ENCODE peak calls at places on chromosomes 7 and 10, in six cellular contexts. D, V, P, N, T and I are unnamed samples.

GRCh38 chr10:2985729-2986232 is 81.6 kb upstream of the PFKP start:
- DNase-seq in T (peak), D (peak), N (no peak), V (peak), P (no peak), I (no peak)

GRCh38 chr7:101913876-101914275 is 96.5 kb downstream of the CUX1 start:
- DNase-seq in T (peak), N (no peak), P (no peak), D (no peak), V (no peak), I (no peak)

GRCh38 chr7:16905300-16906044 is 23.7 kb upstream of the AGR3 start:
- DNase-seq in V (no peak), T (peak), P (no peak), D (no peak), N (no peak), I (no peak)

GRCh38 chr7:7862393-7862792 is 106.2 kb upstream of the GLCCI1 start:
- DNase-seq in D (peak), V (no peak), P (no peak), N (no peak), T (peak), I (no peak)

GRCh38 chr10:23693398-23693797 is 254.5 kb downstream of the OTUD1 start:
- DNase-seq in P (no peak), V (no peak), N (no peak), D (peak), T (no peak), I (no peak)

GRCh38 chr10:120562956-120563355 is 105.9 kb downstream of the PLPP4 start:
- DNase-seq in P (no peak), T (no peak), V (no peak), D (no peak), N (no peak), I (no peak)

GRCh38 chr10:75293456-75293840 is 57.7 kb upstream of the COMTD1 start:
- DNase-seq in T (peak), N (no peak), P (no peak), V (no peak), D (no peak), I (no peak)

GRCh38 chr10:10599994-10600393 is 417.7 kb upstream of the CELF2 start:
- DNase-seq in V (no peak), T (no peak), P (no peak), D (no peak), N (no peak), I (no peak)

GRCh38 chr10:92146781-92147180 is 144.1 kb downstream of the CPEB3 start:
- DNase-seq in N (no peak), T (no peak), V (no peak), P (no peak), D (no peak), I (no peak)

GRCh38 chr10:12381536-12382156 is 32.3 kb downstream of the CAMK1D start:
- DNase-seq in T (no peak), N (no peak), P (no peak), V (no peak), D (no peak), I (no peak)

GRCh38 chr7:96547371-96547811 is 162.3 kb downstream of the SEM1 start:
- DNase-seq in D (peak), V (no peak), T (no peak), N (no peak), P (no peak), I (no peak)

GRCh38 chr7:44065431-44066110 is at the start of gene PGAM2:
- DNase-seq in P (no peak), D (no peak), T (no peak), N (peak), V (no peak), I (no peak)

GRCh38 chr10:129851941-129852650 is 112.0 kb downstream of the EBF3 start:
- DNase-seq in P (no peak), T (no peak), N (no peak), D (no peak), V (no peak), I (no peak)

GRCh38 chr10:70887804-70888800 is at the start of gene PCBD1:
- DNase-seq in P (peak), D (peak), T (peak), V (no peak), N (peak), I (peak)

DNA sequence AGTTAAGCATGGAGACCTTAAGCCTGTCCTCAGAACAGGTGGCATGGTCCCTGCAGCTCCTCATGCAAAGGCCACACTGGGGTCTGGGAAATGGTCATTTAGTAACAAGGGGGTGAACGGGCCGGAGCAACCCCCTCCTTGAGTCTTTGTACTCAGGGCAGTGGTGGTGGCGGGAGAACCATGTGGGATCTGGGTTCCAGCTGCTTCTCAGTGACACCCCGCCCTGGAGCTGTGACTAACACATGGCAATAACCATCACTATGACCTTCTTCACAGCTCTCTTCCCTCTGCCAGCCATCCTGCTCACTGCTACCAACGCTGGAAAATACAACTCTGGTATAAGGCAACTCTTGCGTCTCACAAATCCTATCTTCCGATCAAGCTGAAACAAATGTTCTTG is 203.4 kb upstream of the FRMD4A start:
- DNase-seq in D (no peak), P (no peak), T (no peak), N (no peak), V (no peak), I (no peak)
- H3K27ac ChIP-seq in D (no peak), P (no peak), T (no peak), N (no peak), V (no peak), I (no peak)

DNA sequence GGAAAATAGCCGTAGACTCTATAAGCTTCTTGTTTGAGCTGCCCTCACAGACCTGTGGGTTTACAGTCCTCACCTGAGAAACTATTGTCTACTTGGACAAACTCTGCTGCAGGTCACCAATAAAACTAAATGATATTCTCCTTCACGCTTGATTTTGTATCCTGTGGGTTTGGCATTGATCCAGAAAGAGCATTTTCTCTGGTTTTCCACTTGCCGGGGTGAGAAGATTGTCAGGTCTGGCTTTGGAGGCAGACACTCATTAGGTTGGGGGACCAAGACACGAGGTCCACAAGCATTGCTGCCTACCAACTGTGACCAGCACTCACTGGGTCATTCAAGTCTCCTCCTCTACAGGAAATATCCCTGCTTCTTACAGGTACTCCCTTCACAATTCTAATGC is 68.5 kb downstream of the CDC14C start:
- DNase-seq in P (no peak), V (no peak), D (no peak), N (no peak), T (no peak), I (no peak)
- H3K27ac ChIP-seq in P (no peak), V (no peak), D (no peak), N (no peak), T (no peak), I (no peak)

GRCh38 chr10:5551531-5552375 is 27.0 kb downstream of the CALML3 start:
- DNase-seq in T (peak), N (peak), D (peak), P (no peak), V (no peak), I (peak)
- H3K27ac ChIP-seq in T (no peak), N (no peak), D (peak), P (peak), V (no peak), I (no peak)

GRCh38 chr10:115628616-115629015 is 535.5 kb downstream of the ATRNL1 start:
- DNase-seq in T (no peak), V (no peak), D (no peak), P (no peak), N (no peak), I (no peak)

DNA sequence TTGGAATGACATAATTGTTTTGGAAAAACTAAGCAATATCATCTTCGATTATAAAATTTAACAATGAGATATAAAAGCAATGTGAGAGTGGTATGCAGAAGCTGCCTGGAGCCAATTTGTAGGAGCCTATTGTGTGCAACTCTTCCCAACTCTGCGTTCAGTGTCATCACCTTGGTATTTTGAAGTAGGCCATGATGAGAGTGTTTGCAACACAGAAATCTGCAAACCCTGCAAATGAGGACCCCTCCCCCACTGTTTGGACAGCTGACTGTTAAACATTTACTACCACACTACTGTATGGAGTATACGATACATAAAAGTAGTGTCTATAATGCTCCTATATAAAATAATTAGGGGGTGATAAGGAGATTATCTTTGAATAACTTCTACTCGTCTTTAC is 531.3 kb downstream of the ATRNL1 start:
- DNase-seq in V (no peak), T (no peak), P (no peak), N (no peak), D (no peak), I (no peak)
- H3K27ac ChIP-seq in V (no peak), T (no peak), P (no peak), N (no peak), D (no peak), I (no peak)

GRCh38 chr7:92761391-92762098 is 74.8 kb downstream of the CDK6 start:
- DNase-seq in P (no peak), V (no peak), N (no peak), D (no peak), T (no peak), I (no peak)
- H3K27ac ChIP-seq in P (no peak), V (peak), N (no peak), D (peak), T (peak), I (no peak)

GRCh38 chr10:108736111-108736510 is 1187.2 kb downstream of the XPNPEP1 start:
- DNase-seq in N (no peak), T (no peak), P (no peak), V (no peak), D (no peak), I (no peak)
- H3K27ac ChIP-seq in N (no peak), T (no peak), P (no peak), V (no peak), D (no peak), I (no peak)

DNA sequence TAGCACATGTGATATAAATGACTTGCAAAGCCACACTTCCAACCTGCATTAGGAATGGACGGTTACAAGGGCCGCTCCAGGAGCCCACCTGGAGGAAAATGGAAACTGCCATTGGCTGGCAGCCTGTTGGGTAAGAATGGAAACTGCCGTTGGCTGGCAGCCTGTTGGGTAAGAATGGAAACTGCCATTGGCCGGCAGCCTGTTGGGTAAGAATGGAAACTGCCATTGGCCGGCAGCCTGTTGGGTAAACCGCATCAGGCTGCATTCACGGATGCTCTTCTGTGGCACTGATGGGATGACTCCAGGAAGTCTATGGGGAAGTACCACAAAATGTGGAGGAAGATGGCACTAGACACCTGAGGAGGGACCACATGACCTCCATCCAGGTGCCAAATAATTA is 143.1 kb downstream of the DPP6 start:
- DNase-seq in D (no peak), T (no peak), V (no peak), P (no peak), N (no peak), I (no peak)
- H3K27ac ChIP-seq in D (no peak), T (no peak), V (no peak), P (no peak), N (no peak), I (no peak)

DNA sequence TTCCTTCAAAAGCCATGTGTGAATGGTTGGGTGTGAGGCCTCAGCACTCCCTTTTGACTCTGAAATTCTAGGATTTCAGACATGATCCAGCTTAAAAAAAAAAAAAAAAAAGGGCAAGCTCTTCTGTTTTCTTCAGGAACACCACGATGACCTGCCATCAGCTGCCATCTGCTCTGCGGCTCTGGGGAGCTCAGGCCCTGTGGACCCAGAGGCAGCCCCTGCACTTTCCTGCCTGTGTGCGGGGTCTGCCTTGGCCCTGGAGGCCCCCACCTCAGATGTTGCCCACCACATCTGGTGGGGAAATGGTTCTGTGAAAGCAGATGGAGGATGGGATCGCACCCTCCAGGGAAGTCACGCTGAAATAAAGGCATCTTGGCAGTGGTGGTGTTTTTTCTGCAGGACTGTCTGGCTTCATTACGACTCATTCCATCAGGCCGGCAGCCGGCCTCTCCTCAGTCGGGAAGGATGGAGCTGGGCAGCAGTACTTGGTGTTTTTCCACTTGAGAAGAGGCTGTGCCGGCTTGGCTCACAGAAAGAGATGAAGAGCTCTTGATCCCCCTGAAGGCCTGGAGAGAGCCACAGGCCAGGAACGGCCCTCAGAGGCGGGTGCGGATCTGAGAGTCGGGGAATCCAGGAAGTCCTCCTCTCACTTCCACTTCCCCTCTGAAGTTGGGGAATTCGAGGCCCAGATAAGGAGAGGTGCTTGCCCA is 66.1 kb upstream of the AQP1 start:
- DNase-seq in V (no peak), N (peak), D (peak), P (no peak), T (peak), I (no peak)
- H3K27ac ChIP-seq in V (no peak), N (peak), D (no peak), P (no peak), T (no peak), I (no peak)

DNA sequence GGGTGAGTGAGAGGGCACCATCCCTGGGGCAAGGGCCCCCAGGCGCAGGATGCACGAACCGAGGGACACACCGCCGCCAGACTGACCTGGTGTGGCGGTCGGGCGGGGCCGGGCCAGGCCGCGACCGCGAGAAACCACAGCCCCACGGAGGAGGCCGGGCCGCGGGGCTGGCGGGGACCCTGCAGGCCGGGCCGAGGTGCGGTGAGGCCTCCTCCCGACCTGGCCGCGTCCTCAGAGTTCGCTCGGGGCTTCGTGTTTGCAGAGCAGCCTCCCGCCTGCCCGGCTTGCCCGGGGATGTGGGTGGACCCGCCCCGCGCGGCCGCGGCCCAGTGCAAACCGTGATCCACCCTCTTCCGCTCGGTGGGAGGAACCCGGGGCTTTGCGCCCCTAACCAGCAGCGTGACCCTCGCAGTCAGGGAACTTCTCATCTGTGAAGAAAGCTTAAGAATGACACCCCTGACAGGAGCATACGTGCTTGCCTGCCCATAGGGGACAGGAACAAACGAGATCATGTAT is 20.6 kb upstream of the HOXA13 start:
- DNase-seq in T (no peak), D (no peak), N (no peak), P (no peak), V (no peak), I (no peak)
- H3K27ac ChIP-seq in T (no peak), D (no peak), N (no peak), P (no peak), V (no peak), I (no peak)